ENCODE peak calls at places on chromosomes 7 and 10, in five cellular contexts. M is RWPE1, O is retina, K is NCI-H524 treated with DMSO at 0.1 percent for 48 hours, H is NCI-H1417. S is an unnamed sample.
A peak's percentile ranks its signal among the peaks of the same experiment; 100 is the strongest.

GRCh38 chr10:118911361-118911760 is 118.2 kb upstream of the NANOS1 start:
- DNase-seq in M (no peak), O (no peak), K (no peak), H (no peak), S (peak; percentile 56)

GRCh38 chr7:101094791-101095375 is 9.6 kb downstream of the TRIM56 start:
- DNase-seq in M (no peak), O (peak; percentile 22), K (no peak), H (peak; percentile 11), S (peak; percentile 78)

GRCh38 chr10:63901228-63901627 is 380.0 kb downstream of the REEP3 start:
- DNase-seq in M (no peak), O (no peak), K (no peak), H (no peak), S (no peak)

GRCh38 chr10:67923551-67923950 is 39.1 kb downstream of the SIRT1 start:
- DNase-seq in M (no peak), O (no peak), K (no peak), H (no peak), S (peak; percentile 71)

GRCh38 chr10:70534281-70534680 is 55.7 kb downstream of the PALD1 start:
- DNase-seq in M (no peak), O (no peak), K (no peak), H (no peak), S (no peak)

GRCh38 chr10:116470768-116471415 is 43.2 kb downstream of the PNLIPRP3 start:
- DNase-seq in M (peak; percentile 76), O (no peak), K (no peak), H (no peak), S (peak; percentile 52)

GRCh38 chr10:114681542-114681941 is 23.5 kb upstream of the ABLIM1 start:
- DNase-seq in M (peak; percentile 44), O (no peak), K (no peak), H (no peak), S (peak; percentile 58)

GRCh38 chr10:43226441-43226840 is 40.4 kb downstream of the RASGEF1A start:
- DNase-seq in M (no peak), O (no peak), K (no peak), H (no peak), S (no peak)

GRCh38 chr7:90313908-90314307 is 7.2 kb downstream of the FAM237B start:
- DNase-seq in M (no peak), O (no peak), K (no peak), H (no peak), S (no peak)

GRCh38 chr10:126062132-126063032 is 166.0 kb downstream of the FANK1 start:
- DNase-seq in M (peak; percentile 97), O (no peak), K (no peak), H (no peak), S (peak; percentile 97)

GRCh38 chr10:92552310-92552709 is 21.6 kb downstream of the IDE start:
- DNase-seq in M (no peak), O (no peak), K (no peak), H (no peak), S (peak; percentile 26)

GRCh38 chr7:159027803-159028455 is 116.7 kb downstream of the VIPR2 start:
- DNase-seq in M (peak; percentile 53), O (peak; percentile 41), K (no peak), H (peak; percentile 77), S (no peak)

S was measured in ELR.